ENCODE peak calls at places on chromosomes 5 and 9, in four cellular contexts. A, J, I and N are unnamed samples.

GRCh38 chr5:6567835-6568234 is 65.0 kb downstream of the NSUN2 start:
- DNase-seq in A (no peak), J (no peak), I (no peak), N (no peak)

GRCh38 chr9:89877051-89878002 is 272.5 kb downstream of the GADD45G start:
- DNase-seq in A (no peak), J (no peak), I (no peak), N (no peak)

GRCh38 chr9:110977259-110977709 is 61.0 kb downstream of the LPAR1 start:
- DNase-seq in A (no peak), J (no peak), I (peak), N (peak)

GRCh38 chr5:13251623-13252367 is 692.7 kb downstream of the DNAH5 start:
- DNase-seq in A (no peak), J (no peak), I (no peak), N (no peak)

GRCh38 chr9:95189230-95190098 is 128.0 kb downstream of the FANCC start:
- DNase-seq in A (no peak), J (no peak), I (no peak), N (peak)

GRCh38 chr5:148909001-148909400 is 82.6 kb downstream of the ADRB2 start:
- DNase-seq in A (no peak), J (no peak), I (no peak), N (peak)

GRCh38 chr9:112378441-112379176 is 1.3 kb upstream of the HSDL2 start:
- DNase-seq in A (no peak), J (no peak), I (no peak), N (no peak)

GRCh38 chr5:146068136-146068717 is 37.1 kb downstream of the PLAC8L1 start:
- DNase-seq in A (no peak), J (no peak), I (no peak), N (no peak)